ENCODE peak calls at places on chromosomes 16 and 17, in nine cellular contexts. W is heart left ventricle; R is IMR-90; O is mucosa of descending colon; N is CD8-positive, alpha-beta T cell; J is left ventricle myocardium inferior; X is trophoblast cell; Q is uterus; A is heart right ventricle. U is an unnamed sample.

GRCh38 chr17:47810200-47810821 is 11.3 kb downstream of the OSBPL7 start:
- DNase-seq in X (peak; percentile 100), R (peak; percentile 87), O (peak; percentile 88), A (no peak), J (no peak), Q (no peak), N (no peak), W (no peak), U (no peak)

GRCh38 chr16:75043175-75043937 is 44.5 kb downstream of the ZNRF1 start:
- DNase-seq in A (no peak), J (no peak), N (no peak), O (no peak), X (no peak), W (no peak), R (no peak), Q (no peak), U (no peak)

GRCh38 chr16:86886651-86887050 is 308.3 kb downstream of the FOXL1 start:
- DNase-seq in N (no peak), A (no peak), J (no peak), Q (no peak), W (no peak), X (no peak), O (no peak), R (peak; percentile 41), U (no peak)

GRCh38 chr16:57185446-57185944 is 344 bp downstream of the PSME3IP1 start:
- DNase-seq in J (peak; percentile 40), X (peak; percentile 34), Q (peak; percentile 55), R (peak; percentile 70), A (peak; percentile 53), W (peak; percentile 74), O (peak; percentile 77), N (no peak), U (peak; percentile 8)

GRCh38 chr17:28917465-28917864 is 14.6 kb upstream of the DHRS13 start:
- DNase-seq in X (no peak), A (no peak), Q (no peak), J (no peak), N (no peak), R (no peak), O (no peak), W (no peak), U (no peak)

GRCh38 chr16:14321542-14321941 is 250.4 kb downstream of the MRTFB start:
- DNase-seq in O (no peak), R (no peak), X (no peak), J (peak; percentile 74), Q (no peak), A (peak; percentile 82), N (no peak), W (no peak), U (no peak)

GRCh38 chr17:63816123-63816522 is 11.1 kb upstream of the PSMC5 start:
- DNase-seq in X (no peak), R (no peak), A (no peak), O (no peak), N (no peak), Q (no peak), W (no peak), J (no peak), U (no peak)

GRCh38 chr17:48579738-48580543 is 1.8 kb upstream of the HOXB4 start:
- DNase-seq in W (no peak), R (peak; percentile 82), O (no peak), N (no peak), Q (no peak), A (no peak), J (no peak), X (no peak), U (no peak)

GRCh38 chr16:3274490-3274889 is 8.8 kb upstream of the ZNF263 start:
- DNase-seq in N (no peak), A (no peak), Q (no peak), J (no peak), O (no peak), R (peak; percentile 30), W (no peak), X (no peak), U (no peak)

GRCh38 chr17:41535764-41536481 is 7.8 kb upstream of the KRT19 start:
- DNase-seq in N (no peak), Q (no peak), X (peak; percentile 98), W (peak; percentile 55), A (no peak), O (no peak), J (no peak), R (no peak), U (no peak)
- H3K4me1 ChIP-seq in N (no peaks in the 10 kb centered on the region), Q (no peaks in the 10 kb centered on the region), X (peaks cover 61% of the 10 kb centered on the region), W (no peaks in the 10 kb centered on the region), A (no peaks in the 10 kb centered on the region), O (peaks cover 8% of the 10 kb centered on the region), J (no peaks in the 10 kb centered on the region), R (peaks cover 18% of the 10 kb centered on the region), U (no peaks in the 10 kb centered on the region)

DNA sequence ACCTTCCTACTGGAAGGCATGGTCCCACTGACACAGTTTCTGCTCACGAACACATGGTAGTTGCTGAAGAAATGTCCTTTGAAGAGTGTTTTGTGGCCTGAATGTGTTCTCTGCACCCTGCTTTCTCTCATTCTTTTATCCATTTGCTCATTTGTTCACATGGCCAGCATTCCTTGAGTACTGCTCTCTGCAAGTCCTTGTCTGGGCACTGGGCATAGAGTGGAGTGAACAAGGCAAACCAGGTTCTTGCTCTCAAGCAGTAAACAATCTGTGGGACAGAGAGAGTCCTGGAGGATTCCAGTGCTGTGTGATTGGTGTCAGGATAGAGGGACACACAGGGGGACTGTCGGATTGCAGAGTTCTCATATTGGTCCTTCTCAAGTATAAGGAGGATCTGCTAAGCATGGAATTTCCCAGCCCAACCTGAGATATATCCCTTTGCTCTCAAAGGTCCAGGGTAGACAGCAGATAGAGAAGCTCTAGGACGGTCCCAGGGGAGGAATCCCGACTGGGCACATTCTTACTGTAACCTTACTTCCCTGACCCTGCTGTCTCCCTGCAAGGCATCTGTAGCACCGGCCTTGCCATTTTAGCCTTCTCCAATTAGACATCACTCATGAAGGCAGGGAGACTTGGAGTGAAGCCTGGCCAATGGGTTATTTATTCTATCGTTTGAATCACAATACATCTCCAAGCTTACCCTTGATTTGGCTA is 32.3 kb downstream of the ARL4D start:
- DNase-seq in W (no peak), X (peak; percentile 90), Q (no peak), A (no peak), O (no peak), N (no peak), R (no peak), J (no peak), U (no peak)
- H3K4me1 ChIP-seq in W (peaks cover 20% of the 10 kb centered on the region), X (no peaks in the 10 kb centered on the region), Q (peaks cover 5% of the 10 kb centered on the region), A (peaks cover 15% of the 10 kb centered on the region), O (no peaks in the 10 kb centered on the region), N (no peaks in the 10 kb centered on the region), R (peaks cover 7% of the 10 kb centered on the region), J (peaks cover 18% of the 10 kb centered on the region), U (no peaks in the 10 kb centered on the region)

DNA sequence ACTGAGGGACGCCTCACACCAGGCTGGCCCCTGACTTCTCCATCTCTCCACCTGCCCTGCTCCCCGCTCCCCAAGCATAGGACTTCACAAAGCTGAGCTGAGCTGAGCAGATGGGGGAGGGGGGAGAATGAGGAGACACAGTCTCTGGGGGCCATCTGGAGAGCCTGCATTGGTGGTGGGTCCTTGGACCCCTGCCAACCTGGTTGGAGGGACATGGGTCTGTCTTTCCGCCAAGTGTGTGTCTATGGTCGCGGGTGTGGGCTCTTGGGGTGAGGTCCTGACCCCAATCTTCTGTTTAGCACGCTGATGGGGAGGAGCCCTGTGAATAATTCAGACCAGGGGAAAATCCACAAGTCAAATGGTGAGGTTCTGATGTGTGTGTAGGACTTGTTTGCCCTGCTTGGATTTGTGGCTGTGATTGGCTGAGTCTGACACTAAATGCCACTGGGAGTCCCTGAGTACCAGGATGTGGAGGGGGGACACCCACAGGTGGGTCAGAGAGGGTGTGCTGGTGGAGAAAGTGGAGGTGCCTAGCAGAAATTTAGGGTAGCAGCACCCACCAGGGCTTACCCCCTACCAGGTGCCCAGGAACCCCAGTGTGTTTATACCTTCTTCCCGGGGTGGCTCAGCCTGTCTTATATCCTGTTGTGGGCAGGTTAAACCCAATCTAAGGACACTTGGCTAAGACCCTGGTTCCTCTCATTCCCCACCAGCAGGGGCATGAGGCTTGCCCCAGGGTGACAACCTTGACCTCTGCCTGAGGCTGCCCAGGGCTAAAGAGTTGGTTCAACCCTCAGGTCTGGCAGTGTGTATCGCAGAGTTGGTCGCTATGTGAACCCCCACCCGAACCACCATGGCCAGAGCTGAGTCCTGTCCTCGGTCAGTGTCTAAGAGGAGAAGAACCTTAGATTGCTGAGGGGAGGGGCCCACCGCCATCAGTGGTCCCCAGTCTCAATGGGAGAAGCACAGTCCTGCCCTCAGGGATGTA is 2.1 kb downstream of the FMNL1 start:
- DNase-seq in W (no peak), A (no peak), X (no peak), Q (no peak), N (no peak), O (peak; percentile 60), J (no peak), R (no peak), U (no peak)
- H3K4me1 ChIP-seq in W (peaks cover 53% of the 10 kb centered on the region), A (peaks cover 74% of the 10 kb centered on the region), X (peaks cover 8% of the 10 kb centered on the region), Q (no peaks in the 10 kb centered on the region), N (peaks cover 67% of the 10 kb centered on the region), O (peaks cover 8% of the 10 kb centered on the region), J (peaks cover 85% of the 10 kb centered on the region), R (peaks cover 23% of the 10 kb centered on the region), U (peaks cover 27% of the 10 kb centered on the region)

DNA sequence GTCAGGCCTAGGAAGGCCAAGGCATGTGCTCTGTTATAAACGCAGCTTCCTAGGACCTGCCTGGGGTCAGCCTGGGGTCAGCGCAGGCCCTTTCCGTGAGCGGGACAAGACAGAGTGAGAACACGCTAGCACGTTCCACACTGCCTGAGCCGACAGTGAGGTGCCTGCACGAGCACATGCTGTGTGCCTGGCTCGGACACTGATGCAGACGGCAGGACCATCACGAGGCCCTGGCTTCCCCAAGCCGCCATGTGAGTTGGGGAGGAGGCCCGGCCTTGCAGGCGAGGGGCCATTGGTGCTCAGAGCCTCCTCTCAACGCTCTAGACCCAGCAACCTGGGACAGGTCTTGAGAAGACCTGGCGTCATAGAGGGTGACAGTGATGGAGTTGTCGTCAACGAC is 9.1 kb downstream of the TMEM204 start:
- DNase-seq in J (no peak), O (no peak), R (no peak), W (no peak), A (no peak), Q (no peak), N (no peak), X (no peak), U (no peak)
- H3K4me1 ChIP-seq in J (peaks cover 100% of the 10 kb centered on the region), O (peaks cover 2% of the 10 kb centered on the region), R (peaks cover 3% of the 10 kb centered on the region), W (peaks cover 100% of the 10 kb centered on the region), A (peaks cover 100% of the 10 kb centered on the region), Q (no peaks in the 10 kb centered on the region), N (peaks cover 93% of the 10 kb centered on the region), X (peaks cover 27% of the 10 kb centered on the region), U (peaks cover 37% of the 10 kb centered on the region)

GRCh38 chr16:582614-583331 is 7.1 kb upstream of the RAB40C start:
- DNase-seq in A (no peak), N (no peak), Q (no peak), R (no peak), O (no peak), J (no peak), X (no peak), W (peak; percentile 74), U (peak; percentile 57)
- H3K4me1 ChIP-seq in A (peaks cover 45% of the 10 kb centered on the region), N (peaks cover 5% of the 10 kb centered on the region), Q (no peaks in the 10 kb centered on the region), R (peaks cover 7% of the 10 kb centered on the region), O (peaks cover 7% of the 10 kb centered on the region), J (peaks cover 34% of the 10 kb centered on the region), X (peaks cover under 1% of the 10 kb centered on the region), W (peaks cover 28% of the 10 kb centered on the region), U (peaks cover 26% of the 10 kb centered on the region)

DNA sequence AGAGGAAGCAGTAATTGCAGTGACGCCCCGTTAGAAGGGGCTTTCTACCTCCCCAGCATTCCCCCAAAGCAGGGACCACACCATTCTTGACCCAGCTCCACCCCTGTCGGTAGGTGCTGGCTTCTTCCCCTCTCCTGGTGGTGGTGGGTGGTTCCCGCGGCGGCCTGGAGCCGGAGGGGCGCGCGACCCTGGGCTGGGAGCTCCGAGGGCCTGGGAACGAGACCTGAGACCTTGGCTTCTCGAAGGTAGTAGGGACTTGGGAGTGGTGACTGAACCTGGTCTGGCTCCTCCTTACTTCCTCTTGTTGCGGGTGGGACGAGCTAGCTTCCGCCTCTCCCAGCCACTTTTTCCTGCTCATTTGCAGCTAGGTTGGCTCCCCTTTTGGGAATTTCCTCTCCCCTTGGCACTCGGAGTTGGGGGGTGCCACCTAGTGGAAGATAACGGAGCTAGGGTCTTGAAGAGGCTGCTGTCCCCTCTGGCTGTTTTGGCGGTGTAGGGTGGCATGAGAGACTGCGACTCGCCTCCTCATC is 460 bp downstream of the GRN start:
- DNase-seq in W (no peak), N (peak; percentile 42), R (peak; percentile 59), O (peak; percentile 68), J (no peak), A (peak; percentile 68), X (peak; percentile 18), Q (peak; percentile 56), U (peak; percentile 52)
- H3K4me1 ChIP-seq in W (peaks cover 18% of the 10 kb centered on the region), N (peaks cover 12% of the 10 kb centered on the region), R (peaks cover 4% of the 10 kb centered on the region), O (peaks cover 22% of the 10 kb centered on the region), J (peaks cover 26% of the 10 kb centered on the region), A (peaks cover 22% of the 10 kb centered on the region), X (peaks cover 7% of the 10 kb centered on the region), Q (no peaks in the 10 kb centered on the region), U (peaks cover 7% of the 10 kb centered on the region)

U was measured in gastrocnemius medialis.